ENCODE peak calls at places on chromosomes 13 and 19, in eight cellular contexts. V is CD4-positive, alpha-beta T cell; A is CD4-positive, CD25-positive, alpha-beta regulatory T cell; U is body of pancreas; Y is CD8-positive, alpha-beta memory T cell; S is tibial artery; Z is AG04450; F is heart right ventricle. T is an unnamed sample. For H3K9me3, the result is how much of the 10 kb centered on the place peaks cover.

GRCh38 chr13:114089341-114089740 is 43.1 kb downstream of the RASA3 start:
- DNase-seq in A (no peak), U (peak), Z (no peak), V (no peak), S (peak), F (no peak), Y (no peak), T (no peak)

GRCh38 chr19:48487544-48487943 is 18.4 kb downstream of the CYTH2 start:
- DNase-seq in Z (no peak), F (no peak), S (no peak), V (no peak), Y (no peak), A (no peak), U (no peak), T (no peak)

GRCh38 chr13:26254583-26255102 is 714 bp downstream of the CDK8 start:
- DNase-seq in Z (no peak), Y (peak), V (peak), A (peak), S (peak), F (peak), U (peak), T (peak)

GRCh38 chr19:50759886-50760285 is 10.4 kb upstream of the GPR32 start:
- DNase-seq in S (no peak), Y (no peak), V (no peak), A (peak), Z (no peak), F (no peak), U (no peak), T (no peak)

GRCh38 chr19:38209671-38210457 is 14.2 kb downstream of the DPF1 start:
- DNase-seq in U (peak), A (no peak), Z (no peak), V (no peak), Y (no peak), F (peak), S (peak), T (no peak)

GRCh38 chr13:60258349-60258748 is 94.6 kb upstream of the DIAPH3 start:
- DNase-seq in F (no peak), A (no peak), S (no peak), Z (no peak), U (no peak), Y (no peak), V (no peak), T (no peak)

GRCh38 chr13:19182536-19182935 is 912 bp upstream of the TUBA3C start:
- DNase-seq in Z (no peak), S (no peak), U (no peak), V (no peak), A (no peak), Y (no peak), F (no peak), T (no peak)

GRCh38 chr19:6743714-6744380 is 4.4 kb downstream of the TRIP10 start:
- DNase-seq in Z (no peak), A (no peak), Y (no peak), S (no peak), V (no peak), U (no peak), F (no peak), T (no peak)

GRCh38 chr13:51771418-51772104 is 32.4 kb downstream of the DHRS12 start:
- DNase-seq in F (no peak), S (no peak), A (no peak), V (no peak), Z (no peak), Y (no peak), U (peak), T (no peak)

GRCh38 chr13:98858206-98858605 is 105.7 kb upstream of the SLC15A1 start:
- DNase-seq in U (no peak), V (no peak), S (no peak), Y (no peak), F (no peak), A (no peak), Z (no peak), T (no peak)

GRCh38 chr13:30487075-30487470 is 21.3 kb upstream of the HMGB1 start:
- DNase-seq in U (peak), S (no peak), F (no peak), A (no peak), V (no peak), Z (no peak), Y (no peak), T (no peak)

GRCh38 chr19:38264486-38265212 is at the start of gene SPINT2:
- DNase-seq in Y (no peak), A (no peak), U (peak), Z (no peak), V (peak), F (no peak), S (no peak), T (no peak)

GRCh38 chr19:37979547-37980082 is 72.6 kb downstream of the SIPA1L3 start:
- DNase-seq in A (no peak), U (peak), Z (no peak), S (peak), Y (no peak), F (no peak), V (no peak), T (no peak)

GRCh38 chr19:55485439-55486011 is 537 bp downstream of the NAT14 start:
- DNase-seq in Z (no peak), F (no peak), U (no peak), S (no peak), Y (no peak), V (no peak), A (no peak), T (no peak)

GRCh38 chr19:13541554-13541953 is 35.3 kb upstream of the CACNA1A start:
- DNase-seq in S (no peak), V (no peak), Z (no peak), F (no peak), A (no peak), U (no peak), Y (no peak), T (no peak)

GRCh38 chr13:20064128-20064527 is 96.7 kb downstream of the GJA3 start:
- DNase-seq in V (no peak), U (no peak), S (no peak), Y (no peak), Z (peak), F (no peak), A (peak), T (no peak)

GRCh38 chr19:13408889-13409518 is 97.3 kb downstream of the CACNA1A start:
- DNase-seq in Z (no peak), V (no peak), U (no peak), F (no peak), A (no peak), S (no peak), Y (no peak), T (no peak)

GRCh38 chr19:9132422-9132821 is 5.7 kb upstream of the OR7G3 start:
- DNase-seq in A (no peak), V (no peak), Z (no peak), S (no peak), Y (no peak), U (no peak), F (no peak), T (no peak)

GRCh38 chr19:36973844-36974195 is 57.7 kb downstream of the ZNF568 start:
- DNase-seq in S (no peak), Z (no peak), Y (no peak), U (no peak), F (no peak), A (no peak), V (no peak), T (no peak)
- H3K9me3 ChIP-seq in S (under half), Z (under half), Y (under half), U (under half), F (under half), A (under half), V (under half), T (under half)

DNA sequence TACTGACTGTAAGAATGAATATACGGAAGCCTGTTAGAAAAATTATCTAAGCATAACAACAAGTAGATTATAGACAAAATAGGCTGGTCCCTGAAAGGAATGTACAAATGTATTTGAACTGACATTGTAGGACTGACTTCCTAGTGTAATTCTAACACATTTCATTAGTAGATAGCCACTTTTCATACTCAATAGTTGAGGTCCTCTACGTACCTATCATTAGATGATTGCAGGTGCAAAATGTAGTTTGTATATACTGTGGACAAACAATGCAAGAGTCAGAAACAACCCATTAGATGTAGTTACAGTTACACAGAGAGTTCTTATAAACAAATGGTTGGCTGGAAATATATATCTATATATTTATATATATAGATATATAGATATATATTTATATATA is 402.3 kb upstream of the SLITRK6 start:
- DNase-seq in F (no peak), S (no peak), A (peak), Y (no peak), U (no peak), Z (no peak), V (no peak), T (no peak)
- H3K9me3 ChIP-seq in F (under half), S (under half), A (under half), Y (under half), U (under half), Z (under half), V (under half), T (under half)

DNA sequence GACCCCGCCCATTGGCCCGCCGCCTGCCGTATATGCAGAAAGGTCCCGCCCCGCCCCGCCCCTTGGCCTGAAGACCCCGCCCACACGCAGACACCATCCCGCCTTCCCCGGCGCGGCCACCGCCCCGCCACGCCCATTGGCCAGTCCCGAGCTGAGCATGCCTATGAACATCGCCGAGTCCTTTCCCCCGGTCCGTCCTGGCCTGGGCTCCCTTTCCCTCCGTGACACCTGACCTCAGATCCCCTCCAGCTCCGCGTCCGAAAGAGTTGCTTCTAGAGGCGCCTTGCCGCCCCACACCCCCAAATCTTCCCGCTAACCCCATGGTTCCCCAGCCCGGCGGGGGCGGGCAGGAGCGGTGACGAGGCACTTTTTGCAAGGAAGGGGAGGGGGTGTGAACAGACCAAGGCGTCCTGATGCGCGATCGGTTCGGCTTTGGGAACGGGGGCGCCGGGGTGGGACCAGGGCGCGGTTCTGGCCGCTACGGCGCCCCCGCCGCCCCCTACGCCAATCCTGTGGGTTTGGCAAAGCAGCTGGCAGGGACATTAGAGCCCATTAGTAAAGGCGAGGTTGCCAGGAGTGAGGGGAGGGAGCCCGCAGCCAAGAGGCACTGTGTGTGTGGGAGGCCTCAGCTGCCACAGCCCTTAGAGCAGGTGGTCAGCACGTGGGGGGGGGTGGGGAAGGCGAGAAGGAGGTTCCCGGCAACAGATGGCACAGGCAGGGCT is 409 bp upstream of the NUMBL start:
- DNase-seq in V (peak), Y (peak), U (peak), F (peak), A (peak), Z (peak), S (peak), T (peak)
- H3K9me3 ChIP-seq in V (under half), Y (under half), U (under half), F (under half), A (under half), Z (under half), S (under half), T (under half)

DNA sequence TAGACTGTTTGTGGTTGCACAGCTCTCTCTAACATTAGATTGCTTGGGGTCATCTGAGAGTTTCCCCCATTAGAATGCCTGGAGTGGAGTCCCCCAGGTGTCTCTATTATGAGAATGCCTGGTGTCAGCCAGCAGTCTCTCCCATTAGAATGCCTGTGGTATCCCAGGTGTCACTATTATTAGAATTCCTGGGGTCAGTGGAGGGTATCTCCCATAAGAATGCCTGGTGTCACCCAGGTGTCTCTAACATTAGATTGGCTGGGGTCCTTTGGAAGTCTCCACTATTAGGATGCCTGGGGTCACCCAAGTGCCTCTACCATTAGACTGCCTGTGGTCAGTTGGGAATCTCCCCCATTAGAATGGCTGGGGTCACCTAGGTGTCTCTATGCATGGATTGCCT is 1495.1 kb downstream of the UQCRFS1 start:
- DNase-seq in S (no peak), A (no peak), Z (no peak), Y (no peak), U (no peak), V (no peak), F (no peak), T (no peak)
- H3K9me3 ChIP-seq in S (under half), A (half or more), Z (under half), Y (under half), U (under half), V (half or more), F (under half), T (under half)

DNA sequence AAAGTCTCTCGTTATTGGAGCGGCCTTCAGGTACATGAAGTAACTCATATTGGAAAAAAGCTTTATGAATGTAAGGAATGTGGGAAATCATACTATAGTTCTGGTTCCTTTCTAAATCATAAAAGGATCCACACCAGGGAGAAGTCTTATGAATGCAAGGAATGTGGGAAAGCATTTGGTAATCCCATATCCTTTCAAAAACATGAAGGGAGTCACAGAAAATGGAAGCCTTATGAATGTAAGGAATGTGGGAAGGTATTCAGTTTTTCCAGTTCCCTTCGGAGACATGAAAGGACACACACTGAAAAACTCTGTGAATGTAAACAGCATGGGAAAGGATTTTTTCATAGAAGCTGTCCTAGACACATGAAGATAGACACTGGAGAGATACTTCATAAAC is 27.9 kb downstream of the ZNF20 start:
- DNase-seq in A (no peak), V (no peak), Y (no peak), Z (no peak), F (no peak), U (no peak), S (no peak), T (no peak)
- H3K9me3 ChIP-seq in A (under half), V (under half), Y (under half), Z (half or more), F (under half), U (under half), S (under half), T (under half)

GRCh38 chr13:41152005-41152404 is 19.4 kb upstream of the KBTBD6 start:
- DNase-seq in A (no peak), U (no peak), V (no peak), S (no peak), Z (no peak), F (no peak), Y (no peak), T (no peak)

GRCh38 chr13:41154042-41154441 is 21.4 kb upstream of the KBTBD6 start:
- DNase-seq in A (no peak), S (no peak), Y (no peak), F (no peak), V (no peak), U (no peak), Z (no peak), T (no peak)

GRCh38 chr13:41145136-41145908 is 12.7 kb upstream of the KBTBD6 start:
- DNase-seq in F (no peak), Y (no peak), V (no peak), S (no peak), Z (peak), A (no peak), U (no peak), T (no peak)

GRCh38 chr13:41148421-41149283 is 16.1 kb upstream of the KBTBD6 start:
- DNase-seq in V (no peak), Z (no peak), F (no peak), A (no peak), Y (no peak), S (no peak), U (no peak), T (no peak)

GRCh38 chr13:41150058-41150457 is 17.5 kb upstream of the KBTBD6 start:
- DNase-seq in U (no peak), F (no peak), A (no peak), S (no peak), Y (no peak), V (no peak), Z (no peak), T (no peak)
- H3K9me3 ChIP-seq in U (under half), F (under half), A (half or more), S (under half), Y (under half), V (half or more), Z (under half), T (under half)

GRCh38 chr19:11832253-11832912 is 16.1 kb upstream of the ZNF439 start:
- DNase-seq in S (no peak), Z (no peak), U (no peak), Y (no peak), V (no peak), F (no peak), A (no peak), T (no peak)
- H3K9me3 ChIP-seq in S (under half), Z (under half), U (under half), Y (under half), V (half or more), F (under half), A (half or more), T (under half)

DNA sequence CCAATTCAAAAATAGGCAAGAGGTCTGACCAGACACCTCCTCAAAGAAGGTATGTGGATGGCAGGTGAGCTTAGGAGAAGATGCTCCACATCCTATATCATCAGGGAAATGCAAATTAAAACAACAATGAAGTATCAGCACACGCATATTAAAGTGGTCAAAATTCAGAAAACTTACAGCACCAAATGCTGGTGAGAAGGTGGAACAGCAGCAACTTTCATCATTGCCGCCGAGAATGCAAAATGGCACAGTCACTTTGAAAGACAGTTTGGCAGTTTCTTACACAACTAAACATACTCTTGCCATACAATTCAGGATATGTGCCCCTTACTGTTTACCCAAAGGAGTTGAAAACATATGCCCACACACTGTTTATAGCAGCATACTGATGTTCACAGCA is 22.4 kb downstream of the OR10H4 start:
- DNase-seq in Z (no peak), V (no peak), A (no peak), F (no peak), Y (no peak), S (no peak), U (no peak), T (no peak)
- H3K9me3 ChIP-seq in Z (under half), V (under half), A (under half), F (under half), Y (under half), S (under half), U (under half), T (under half)

GRCh38 chr13:101545521-101545920 is 93.0 kb downstream of the ITGBL1 start:
- DNase-seq in V (no peak), U (no peak), Z (no peak), S (no peak), A (no peak), F (no peak), Y (no peak), T (no peak)
- H3K9me3 ChIP-seq in V (under half), U (under half), Z (under half), S (under half), A (under half), F (under half), Y (under half), T (under half)

DNA sequence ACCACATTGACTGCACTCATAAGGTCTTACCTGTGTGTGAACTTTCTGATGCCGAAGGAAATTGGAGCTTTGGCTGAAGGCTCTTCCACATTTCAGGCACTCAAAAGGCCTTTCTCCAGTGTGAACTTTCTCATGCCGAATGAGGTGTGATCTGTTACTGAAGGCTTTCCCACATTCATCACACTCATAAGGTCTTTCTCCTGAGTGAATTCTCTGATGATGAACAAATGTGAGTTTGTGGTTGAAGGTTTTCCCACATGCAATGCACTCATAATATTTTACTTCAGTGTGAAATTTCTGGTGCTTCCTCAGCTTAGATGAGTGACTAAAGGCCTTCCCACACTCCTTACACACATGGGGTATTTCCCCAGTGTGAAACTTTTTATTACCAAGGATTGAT is 5.7 kb downstream of the ZNF132 start:
- DNase-seq in U (no peak), S (no peak), F (no peak), V (no peak), A (no peak), Z (no peak), Y (no peak), T (no peak)
- H3K9me3 ChIP-seq in U (half or more), S (half or more), F (half or more), V (half or more), A (half or more), Z (half or more), Y (half or more), T (under half)